ENCODE peak calls at places on chromosomes 3 and 15, in eight cellular contexts. B is CD8-positive, alpha-beta memory T cell; P is hepatic stellate cell; O is NCI-H1694 treated with DMSO at 0.1 percent for 48 hours; Q is pancreas; R is memory B cell; H is NCI-H82; K is lower lobe of right lung. W is an unnamed sample.

GRCh38 chr3:42263354-42264346 is 2.3 kb downstream of the CCK start:
- DNase-seq in B (no peak), P (no peak), O (no peak), Q (peak; percentile 56), R (no peak), H (no peak), K (no peak), W (no peak)

GRCh38 chr15:49379996-49380395 is 43.0 kb upstream of the FGF7 start:
- DNase-seq in B (no peak), P (no peak), O (no peak), Q (no peak), R (no peak), H (no peak), K (peak; percentile 36), W (no peak)

GRCh38 chr15:39415634-39416033 is 165.2 kb upstream of the THBS1 start:
- DNase-seq in B (no peak), P (no peak), O (no peak), Q (no peak), R (no peak), H (no peak), K (no peak), W (no peak)

GRCh38 chr15:90603893-90604292 is 74.2 kb downstream of the CRTC3 start:
- DNase-seq in B (peak; percentile 17), P (peak; percentile 26), O (no peak), Q (peak; percentile 63), R (no peak), H (peak; percentile 36), K (peak; percentile 69), W (peak; percentile 67)

GRCh38 chr3:152785051-152785450 is 49.9 kb upstream of the P2RY1 start:
- DNase-seq in B (no peak), P (no peak), O (no peak), Q (no peak), R (no peak), H (no peak), K (no peak), W (no peak)

GRCh38 chr3:78645628-78646310 is 1122.0 kb downstream of the ROBO1 start:
- DNase-seq in B (no peak), P (peak; percentile 13), O (peak; percentile 57), Q (no peak), R (no peak), H (peak; percentile 78), K (no peak), W (no peak)

GRCh38 chr3:46109635-46110005 is 82.3 kb upstream of the XCR1 start:
- DNase-seq in B (no peak), P (no peak), O (no peak), Q (no peak), R (no peak), H (no peak), K (no peak), W (no peak)

GRCh38 chr3:151203053-151203420 is at the start of gene GPR171:
- DNase-seq in B (peak; percentile 82), P (no peak), O (no peak), Q (no peak), R (no peak), H (no peak), K (no peak), W (no peak)

GRCh38 chr3:67901681-67902080 is 247.3 kb upstream of the SUCLG2 start:
- DNase-seq in B (no peak), P (no peak), O (no peak), Q (no peak), R (no peak), H (no peak), K (no peak), W (no peak)

GRCh38 chr15:40937762-40938529 is 8.8 kb downstream of the DLL4 start:
- DNase-seq in B (no peak), P (peak; percentile 66), O (peak; percentile 13), Q (peak; percentile 54), R (no peak), H (peak; percentile 16), K (no peak), W (no peak)

GRCh38 chr15:98801234-98801561 is 152.9 kb downstream of the IGF1R start:
- DNase-seq in B (no peak), P (no peak), O (no peak), Q (no peak), R (no peak), H (no peak), K (no peak), W (no peak)

GRCh38 chr3:169662215-169663070 is 1.1 kb downstream of the MECOM start:
- DNase-seq in B (peak; percentile 8), P (peak; percentile 64), O (peak; percentile 33), Q (peak; percentile 89), R (peak; percentile 52), H (peak; percentile 94), K (peak; percentile 87), W (peak; percentile 33)

GRCh38 chr15:62558640-62559039 is 393.6 kb upstream of the C2CD4B start:
- DNase-seq in B (no peak), P (no peak), O (no peak), Q (no peak), R (no peak), H (no peak), K (no peak), W (no peak)

GRCh38 chr3:181017690-181018089 is 28.2 kb upstream of the DNAJC19 start:
- DNase-seq in B (no peak), P (no peak), O (no peak), Q (no peak), R (no peak), H (no peak), K (no peak), W (no peak)

GRCh38 chr3:32455609-32456428 is 46.8 kb downstream of the CMTM6 start:
- DNase-seq in B (peak; percentile 33), P (no peak), O (no peak), Q (no peak), R (no peak), H (no peak), K (no peak), W (no peak)

GRCh38 chr3:127049390-127049789 is 66.5 kb downstream of the PLXNA1 start:
- DNase-seq in B (no peak), P (no peak), O (no peak), Q (no peak), R (no peak), H (no peak), K (no peak), W (no peak)

GRCh38 chr3:52438104-52438376 is 6.9 kb downstream of the SEMA3G start:
- DNase-seq in B (no peak), P (no peak), O (no peak), Q (no peak), R (no peak), H (no peak), K (no peak), W (no peak)

GRCh38 chr3:126202281-126203079 is 22.1 kb upstream of the ALDH1L1 start:
- DNase-seq in B (no peak), P (no peak), O (no peak), Q (no peak), R (no peak), H (no peak), K (no peak), W (no peak)

GRCh38 chr3:197117107-197117506 is 87.5 kb upstream of the MELTF start:
- DNase-seq in B (no peak), P (no peak), O (no peak), Q (no peak), R (no peak), H (no peak), K (no peak), W (no peak)

GRCh38 chr3:89098173-89098572 is 9.2 kb upstream of the EPHA3 start:
- DNase-seq in B (no peak), P (no peak), O (no peak), Q (no peak), R (no peak), H (no peak), K (no peak), W (no peak)

GRCh38 chr3:73786346-73786807 is 161.6 kb upstream of the PDZRN3 start:
- DNase-seq in B (no peak), P (peak; percentile 47), O (no peak), Q (no peak), R (no peak), H (no peak), K (no peak), W (peak; percentile 73)

GRCh38 chr3:71987089-71987735 is 202.3 kb upstream of the PROK2 start:
- DNase-seq in B (no peak), P (no peak), O (no peak), Q (no peak), R (no peak), H (peak; percentile 34), K (no peak), W (no peak)

GRCh38 chr3:149245738-149246451 is 24.3 kb upstream of the CP start:
- DNase-seq in B (no peak), P (peak; percentile 22), O (no peak), Q (no peak), R (no peak), H (no peak), K (no peak), W (peak; percentile 36)

GRCh38 chr15:23566070-23567050 is 886 bp downstream of the MKRN3 start:
- DNase-seq in B (peak; percentile 51), P (no peak), O (peak; percentile 39), Q (no peak), R (no peak), H (peak; percentile 95), K (no peak), W (no peak)

GRCh38 chr3:184339016-184339415 is 1.6 kb downstream of the FAM131A start:
- DNase-seq in B (no peak), P (no peak), O (no peak), Q (no peak), R (no peak), H (peak; percentile 66), K (no peak), W (no peak)

GRCh38 chr3:178203152-178203551 is 333.1 kb upstream of the KCNMB2 start:
- DNase-seq in B (no peak), P (no peak), O (no peak), Q (no peak), R (no peak), H (peak; percentile 85), K (no peak), W (no peak)

GRCh38 chr15:75508741-75509532 is 57.4 kb upstream of the SIN3A start:
- DNase-seq in B (peak; percentile 22), P (peak; percentile 42), O (no peak), Q (no peak), R (no peak), H (peak; percentile 39), K (no peak), W (no peak)

GRCh38 chr15:78934063-78935023 is 10.5 kb downstream of the CTSH start:
- DNase-seq in B (no peak), P (no peak), O (no peak), Q (no peak), R (no peak), H (no peak), K (no peak), W (no peak)

GRCh38 chr3:117622130-117622841 is 912.7 kb downstream of the TUSC7 start:
- DNase-seq in B (no peak), P (peak; percentile 45), O (no peak), Q (no peak), R (no peak), H (peak; percentile 51), K (no peak), W (no peak)

GRCh38 chr3:194348354-194348753 is 2.8 kb downstream of the CPN2 start:
- DNase-seq in B (no peak), P (no peak), O (no peak), Q (no peak), R (no peak), H (no peak), K (no peak), W (no peak)

GRCh38 chr3:65439641-65440040 is 599.1 kb downstream of the MAGI1 start:
- DNase-seq in B (no peak), P (peak; percentile 51), O (peak; percentile 21), Q (no peak), R (no peak), H (peak; percentile 78), K (peak; percentile 45), W (peak; percentile 53)

GRCh38 chr15:35443376-35443775 is 102.6 kb downstream of the DPH6 start:
- DNase-seq in B (no peak), P (no peak), O (no peak), Q (no peak), R (no peak), H (no peak), K (no peak), W (no peak)

GRCh38 chr3:148173836-148174235 is 523.9 kb upstream of the AGTR1 start:
- DNase-seq in B (no peak), P (no peak), O (no peak), Q (no peak), R (no peak), H (no peak), K (no peak), W (no peak)

GRCh38 chr3:52429779-52430415 is 15.0 kb downstream of the SEMA3G start:
- DNase-seq in B (no peak), P (no peak), O (no peak), Q (no peak), R (no peak), H (no peak), K (no peak), W (no peak)